ENCODE peak calls at places on chromosomes 3 and 15, in ten cellular contexts. Y is mammary epithelial cell, O is cardiac muscle cell, L is heart right ventricle, W is IMR-90, V is thoracic aorta, T is endothelial cell of umbilical vein, U is dorsolateral prefrontal cortex, K is tibial nerve, F is hepatocyte. C is an unnamed sample.

GRCh38 chr3:106692624-106693023 is 684.6 kb upstream of the CCDC54 start:
- DNase-seq in Y (no peak), O (no peak), L (no peak), W (no peak), V (no peak), T (no peak), U (no peak), K (no peak), F (no peak), C (no peak)

GRCh38 chr3:149816326-149816725 is 3.3 kb downstream of the RNF13 start:
- DNase-seq in Y (no peak), O (no peak), L (no peak), W (no peak), V (no peak), T (no peak), U (no peak), K (no peak), F (no peak), C (no peak)

GRCh38 chr15:65101418-65101890 is 13.5 kb downstream of the UBAP1L start:
- DNase-seq in Y (peak), O (peak), L (peak), W (peak), V (no peak), T (peak), U (peak), K (peak), F (peak), C (peak)

GRCh38 chr15:37007301-37007700 is 93.0 kb downstream of the MEIS2 start:
- DNase-seq in Y (no peak), O (no peak), L (no peak), W (no peak), V (no peak), T (no peak), U (no peak), K (no peak), F (no peak), C (no peak)

GRCh38 chr3:37163262-37164020 is 10.9 kb downstream of the LRRFIP2 start:
- DNase-seq in Y (peak), O (peak), L (no peak), W (peak), V (no peak), T (peak), U (no peak), K (no peak), F (no peak), C (no peak)

GRCh38 chr15:82064824-82065223 is 19.0 kb upstream of the MEX3B start:
- DNase-seq in Y (no peak), O (peak), L (no peak), W (peak), V (no peak), T (peak), U (no peak), K (no peak), F (no peak), C (no peak)

GRCh38 chr3:171828852-171829770 is 14.0 kb upstream of the TMEM212 start:
- DNase-seq in Y (no peak), O (peak), L (no peak), W (no peak), V (no peak), T (peak), U (no peak), K (no peak), F (no peak), C (no peak)

GRCh38 chr3:8319935-8320634 is 181.5 kb upstream of the LMCD1 start:
- DNase-seq in Y (peak), O (peak), L (no peak), W (peak), V (no peak), T (peak), U (no peak), K (no peak), F (no peak), C (no peak)

GRCh38 chr3:4721511-4721911 is 228.4 kb downstream of the ITPR1 start:
- DNase-seq in Y (peak), O (peak), L (no peak), W (peak), V (no peak), T (no peak), U (no peak), K (no peak), F (no peak), C (no peak)

GRCh38 chr3:107756649-107757048 is 233.9 kb downstream of the BBX start:
- DNase-seq in Y (no peak), O (no peak), L (no peak), W (peak), V (no peak), T (no peak), U (no peak), K (no peak), F (no peak), C (no peak)

GRCh38 chr3:32009101-32009500 is 27.6 kb downstream of the ZNF860 start:
- DNase-seq in Y (peak), O (no peak), L (no peak), W (no peak), V (no peak), T (no peak), U (no peak), K (no peak), F (no peak), C (no peak)

GRCh38 chr3:165125836-165126235 is 47.5 kb upstream of the SI start:
- DNase-seq in Y (no peak), O (no peak), L (no peak), W (no peak), V (no peak), T (no peak), U (no peak), K (no peak), F (no peak), C (no peak)

GRCh38 chr3:61638721-61639120 is 77.3 kb downstream of the PTPRG start:
- DNase-seq in Y (no peak), O (no peak), L (no peak), W (peak), V (no peak), T (no peak), U (no peak), K (no peak), F (no peak), C (no peak)

GRCh38 chr3:53223025-53223424 is 32.8 kb downstream of the TKT start:
- DNase-seq in Y (no peak), O (no peak), L (no peak), W (no peak), V (no peak), T (no peak), U (no peak), K (no peak), F (no peak), C (no peak)

GRCh38 chr3:44795197-44795596 is 33.6 kb downstream of the KIF15 start:
- DNase-seq in Y (no peak), O (no peak), L (no peak), W (peak), V (no peak), T (no peak), U (no peak), K (no peak), F (no peak), C (no peak)

GRCh38 chr3:194034556-194035336 is 101.2 kb upstream of the HES1 start:
- DNase-seq in Y (no peak), O (no peak), L (no peak), W (no peak), V (no peak), T (no peak), U (no peak), K (no peak), F (peak), C (no peak)

GRCh38 chr3:144312702-144313101 is 341.1 kb downstream of the DIPK2A start:
- DNase-seq in Y (no peak), O (no peak), L (no peak), W (no peak), V (no peak), T (no peak), U (no peak), K (no peak), F (no peak), C (no peak)

GRCh38 chr3:64830681-64831080 is 142.9 kb upstream of the ADAMTS9 start:
- DNase-seq in Y (no peak), O (no peak), L (no peak), W (no peak), V (no peak), T (no peak), U (no peak), K (no peak), F (no peak), C (no peak)

GRCh38 chr3:64832098-64832497 is 144.3 kb upstream of the ADAMTS9 start:
- DNase-seq in Y (no peak), O (no peak), L (no peak), W (no peak), V (no peak), T (no peak), U (no peak), K (no peak), F (no peak), C (no peak)

GRCh38 chr3:64838150-64838735 is 150.4 kb upstream of the ADAMTS9 start:
- DNase-seq in Y (no peak), O (no peak), L (no peak), W (no peak), V (no peak), T (no peak), U (no peak), K (no peak), F (no peak), C (no peak)

GRCh38 chr3:64837126-64837738 is 149.4 kb upstream of the ADAMTS9 start:
- DNase-seq in Y (peak), O (no peak), L (no peak), W (no peak), V (no peak), T (no peak), U (no peak), K (no peak), F (no peak), C (no peak)

DNA sequence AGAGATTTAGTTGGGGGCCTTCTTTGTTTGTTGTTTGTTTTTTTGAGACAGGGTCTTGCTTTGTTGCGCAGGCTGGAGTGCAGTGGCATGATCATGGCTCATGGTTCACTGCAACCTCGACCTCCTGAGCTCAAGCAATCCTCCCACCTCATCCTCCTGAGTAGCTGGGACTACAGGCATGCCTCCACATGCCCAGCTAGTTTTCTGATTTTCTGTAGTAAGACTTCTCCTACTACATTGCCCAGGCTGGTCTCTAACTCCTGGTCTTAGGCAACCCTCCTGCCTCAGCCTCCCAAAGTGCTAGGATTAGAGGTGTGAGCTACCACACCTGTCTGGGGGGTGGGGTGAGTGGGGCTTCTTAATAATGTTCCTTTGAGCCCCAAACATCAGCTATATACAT is 148.3 kb upstream of the ADAMTS9 start:
- DNase-seq in Y (peak), O (no peak), L (no peak), W (no peak), V (no peak), T (no peak), U (no peak), K (no peak), F (no peak), C (no peak)
- TF ChIP-seq CTCF in Y (no peak), O (no peak), L (no peak), W (no peak), V (no peak), T (no peak), U (no peak), K (no peak), F (no peak), C (no peak)

DNA sequence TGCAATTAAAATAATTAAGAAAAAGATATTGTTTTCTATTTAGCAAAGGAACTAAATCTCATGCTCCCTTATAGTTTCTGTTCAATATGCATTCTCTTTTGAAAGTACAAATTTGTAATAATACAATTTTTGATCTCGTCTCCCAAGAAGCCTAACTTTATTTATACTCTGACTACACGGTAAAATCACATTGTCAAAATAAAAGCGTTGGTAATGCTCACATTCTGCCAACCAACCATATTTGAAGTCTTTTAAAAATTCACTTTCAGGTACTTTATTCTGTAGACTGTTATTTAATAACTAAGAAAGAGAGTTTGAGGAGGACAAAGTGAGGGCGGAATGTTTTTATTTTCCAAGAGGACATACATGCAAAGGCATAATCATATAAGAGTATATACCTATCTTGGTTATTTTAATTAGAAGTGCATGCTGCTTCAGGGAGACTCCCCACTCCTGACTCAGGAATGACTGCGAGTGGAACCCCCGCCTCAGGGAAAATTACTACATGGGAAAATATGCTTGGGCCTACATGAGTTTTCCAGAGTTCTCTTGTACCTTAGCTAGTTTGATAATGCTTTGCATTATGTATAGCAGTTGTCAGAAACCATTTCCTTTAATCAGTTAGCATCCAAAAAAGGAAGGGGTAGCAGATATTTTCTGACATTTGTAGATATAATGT is 19.3 kb downstream of the MBNL1 start:
- DNase-seq in Y (peak), O (no peak), L (no peak), W (peak), V (no peak), T (no peak), U (no peak), K (no peak), F (no peak), C (no peak)
- H3K27ac ChIP-seq in Y (peak), O (no peak), L (peak), W (no peak), V (peak), T (peak), U (no peak), K (no peak), F (no peak), C (peak)

DNA sequence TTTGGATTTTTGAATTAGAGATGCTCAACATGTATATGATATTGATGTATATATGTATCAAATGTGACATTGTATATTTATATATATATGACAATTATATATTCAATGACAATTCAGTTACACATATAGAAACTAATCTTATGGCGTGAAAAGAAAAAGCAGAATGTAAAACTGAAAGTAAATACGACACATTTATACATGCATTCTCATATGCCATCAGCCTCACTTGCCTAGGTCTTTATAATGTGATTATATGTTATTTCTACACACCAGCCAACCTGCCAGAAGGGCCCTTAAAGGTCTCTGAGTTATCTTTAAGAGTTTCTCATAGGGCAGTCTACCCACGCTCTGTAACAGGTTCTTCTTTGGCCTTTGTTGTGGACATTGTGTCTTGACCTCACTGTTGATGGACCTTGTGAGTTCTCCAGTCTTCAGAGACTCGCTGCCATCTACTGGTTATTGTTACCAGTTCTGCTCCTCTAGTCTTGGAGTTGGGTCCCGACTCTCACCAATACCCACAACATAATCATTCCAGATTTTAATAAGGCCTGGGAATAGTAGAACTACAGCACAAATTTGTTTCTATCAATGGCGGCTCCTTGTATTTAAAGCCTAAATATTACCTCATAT is 371.5 kb upstream of the GOLIM4 start:
- DNase-seq in Y (peak), O (peak), L (no peak), W (peak), V (no peak), T (peak), U (no peak), K (peak), F (peak), C (no peak)
- TF ChIP-seq CTCF in Y (peak), O (peak), L (peak), W (peak), V (no peak), T (no peak), U (peak), K (peak), F (peak), C (no peak)

GRCh38 chr15:66404532-66404931 is 17.8 kb downstream of the MAP2K1 start:
- DNase-seq in Y (no peak), O (no peak), L (no peak), W (no peak), V (no peak), T (peak), U (no peak), K (no peak), F (no peak), C (no peak)
- H3K27ac ChIP-seq in Y (no peak), O (peak), L (peak), W (no peak), V (no peak), T (peak), U (no peak), K (no peak), F (no peak), C (no peak)

GRCh38 chr3:134299185-134299887 is 48.7 kb upstream of the RYK start:
- DNase-seq in Y (peak), O (peak), L (no peak), W (peak), V (no peak), T (peak), U (no peak), K (peak), F (peak), C (no peak)
- TF ChIP-seq CTCF in Y (peak), O (peak), L (no peak), W (peak), V (peak), T (no peak), U (peak), K (no peak), F (peak), C (no peak)

DNA sequence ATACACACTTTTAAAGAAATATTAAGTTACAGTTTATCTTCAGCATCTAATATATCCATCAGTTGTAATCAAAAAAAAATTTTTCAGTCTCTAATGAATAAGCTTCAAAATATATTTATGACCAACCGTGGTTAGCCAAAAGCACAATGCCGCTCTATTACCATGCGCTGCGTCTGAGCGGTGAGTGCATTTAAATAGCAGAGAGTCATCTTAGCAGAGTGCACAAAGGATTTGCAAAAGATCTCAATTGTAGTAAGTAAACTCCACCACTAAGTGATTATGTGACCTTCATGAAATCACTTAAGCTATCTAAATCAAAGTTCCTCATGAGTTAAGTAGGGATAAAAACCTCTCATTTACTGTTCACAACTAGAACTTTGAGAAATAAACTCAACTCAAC is 4.9 kb downstream of the TP63 start:
- DNase-seq in Y (no peak), O (no peak), L (no peak), W (no peak), V (no peak), T (no peak), U (no peak), K (no peak), F (no peak), C (no peak)
- H3K27ac ChIP-seq in Y (no peak), O (no peak), L (no peak), W (no peak), V (no peak), T (no peak), U (no peak), K (no peak), F (peak), C (no peak)

GRCh38 chr15:94524565-94524964 is 293.2 kb downstream of the MCTP2 start:
- DNase-seq in Y (peak), O (no peak), L (no peak), W (no peak), V (no peak), T (no peak), U (no peak), K (no peak), F (peak), C (no peak)
- TF ChIP-seq CTCF in Y (no peak), O (no peak), L (no peak), W (no peak), V (no peak), T (no peak), U (no peak), K (no peak), F (no peak), C (no peak)

DNA sequence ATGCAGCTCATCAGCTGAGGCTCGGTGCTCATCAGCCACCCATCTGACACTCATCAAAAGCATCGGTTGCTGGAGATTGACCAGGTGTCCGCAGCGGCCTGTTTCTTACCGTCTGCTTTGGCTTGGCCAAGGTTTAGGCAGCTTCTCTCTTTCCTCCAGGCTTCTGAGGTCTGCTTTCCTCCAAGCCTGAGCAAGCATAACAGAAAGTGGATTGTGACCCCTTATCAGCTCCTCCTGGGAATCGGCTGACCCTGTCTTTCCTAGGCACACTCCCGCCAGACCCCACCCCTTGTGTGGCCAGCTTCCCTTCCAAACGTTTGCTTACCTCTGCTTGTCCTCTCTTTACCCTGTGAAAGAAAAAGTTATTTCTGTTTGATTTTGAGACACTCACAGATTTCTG is 17.5 kb upstream of the ISLR start:
- DNase-seq in Y (no peak), O (no peak), L (no peak), W (no peak), V (no peak), T (no peak), U (no peak), K (no peak), F (no peak), C (no peak)
- H3K27ac ChIP-seq in Y (no peak), O (peak), L (peak), W (no peak), V (peak), T (no peak), U (peak), K (no peak), F (peak), C (no peak)

GRCh38 chr3:123929325-123929724 is 31.7 kb downstream of the CCDC14 start:
- DNase-seq in Y (no peak), O (no peak), L (no peak), W (no peak), V (no peak), T (no peak), U (no peak), K (no peak), F (no peak), C (no peak)
- TF ChIP-seq CTCF in Y (no peak), O (no peak), L (no peak), W (no peak), V (no peak), T (no peak), U (no peak), K (no peak), F (no peak), C (no peak)

C was measured in CD4-positive, alpha-beta T cell.